ENCODE peak calls at places on chromosomes 12 and 14, in six cellular contexts. F is Daoy, L is AG08396, I is activated T-cell treated with anti-CD3 and anti-CD28 coated beads for 1 hour, H is RWPE2, A is epithelial cell of prostate. D is an unnamed sample.

GRCh38 chr12:40788276-40788675 is 96.0 kb downstream of the CNTN1 start:
- DNase-seq in H (no peak), I (no peak), F (no peak), A (no peak), L (no peak), D (no peak)

GRCh38 chr14:95293474-95293873 is 26.2 kb downstream of the CLMN start:
- DNase-seq in A (no peak), I (no peak), L (no peak), H (peak; percentile 23), F (no peak), D (no peak)

GRCh38 chr14:23141706-23142467 is 22.8 kb upstream of the CEBPE start:
- DNase-seq in H (no peak), F (peak; percentile 67), A (no peak), I (no peak), L (peak; percentile 65), D (peak; percentile 83)

GRCh38 chr12:102816816-102817434 is 100.1 kb downstream of the PAH start:
- DNase-seq in A (no peak), H (no peak), L (peak; percentile 23), I (no peak), F (peak; percentile 15), D (peak; percentile 68)

GRCh38 chr14:91996951-91997371 is 42.9 kb downstream of the TRIP11 start:
- DNase-seq in F (peak; percentile 35), L (peak; percentile 41), A (peak; percentile 68), H (no peak), I (no peak), D (peak; percentile 80)

GRCh38 chr12:86634706-86635410 is 378.7 kb upstream of the MGAT4C start:
- DNase-seq in H (no peak), F (peak; percentile 25), I (no peak), L (no peak), A (peak; percentile 31), D (no peak)

GRCh38 chr14:54189358-54190354 is 207.2 kb upstream of the CDKN3 start:
- DNase-seq in F (peak; percentile 89), I (no peak), H (no peak), A (peak; percentile 80), L (peak; percentile 48), D (peak; percentile 62)

GRCh38 chr14:105737504-105738246 is 211.3 kb downstream of the TMEM121 start:
- DNase-seq in L (no peak), H (peak; percentile 49), F (no peak), I (no peak), A (no peak), D (no peak)

GRCh38 chr14:100341301-100342031 is 18.3 kb downstream of the SLC25A47 start:
- DNase-seq in F (peak; percentile 86), L (peak; percentile 90), H (no peak), A (peak; percentile 31), I (no peak), D (peak; percentile 64)

GRCh38 chr12:29428630-29429029 is 47.7 kb upstream of the ERGIC2 start:
- DNase-seq in F (peak; percentile 13), A (peak; percentile 66), H (no peak), I (no peak), L (peak; percentile 54), D (peak; percentile 23)

GRCh38 chr12:106025129-106025528 is 113.6 kb downstream of the NUAK1 start:
- DNase-seq in F (no peak), H (no peak), A (no peak), I (no peak), L (no peak), D (no peak)

GRCh38 chr14:22885975-22886374 is 3.0 kb downstream of the REM2 start:
- DNase-seq in L (no peak), A (no peak), I (no peak), H (no peak), F (no peak), D (no peak)

GRCh38 chr14:80845877-80846276 is 95.7 kb downstream of the CEP128 start:
- DNase-seq in A (no peak), L (no peak), F (no peak), I (no peak), H (no peak), D (no peak)

GRCh38 chr12:131044136-131044535 is 90.4 kb downstream of the ADGRD1 start:
- DNase-seq in H (peak; percentile 54), L (no peak), A (no peak), F (no peak), I (no peak), D (no peak)

GRCh38 chr14:61120576-61120975 is 139.5 kb downstream of the SLC38A6 start:
- DNase-seq in I (no peak), A (no peak), H (no peak), F (no peak), L (no peak), D (no peak)

GRCh38 chr12:103627189-103627855 is 40.2 kb downstream of the STAB2 start:
- DNase-seq in I (no peak), L (no peak), A (no peak), F (no peak), H (no peak), D (no peak)

GRCh38 chr14:35986219-35986573 is 160.1 kb downstream of the BRMS1L start:
- DNase-seq in F (no peak), A (no peak), L (no peak), I (no peak), H (no peak), D (no peak)

GRCh38 chr14:63224196-63224595 is 20.0 kb downstream of the RHOJ start:
- DNase-seq in I (no peak), L (no peak), F (no peak), H (no peak), A (no peak), D (no peak)

GRCh38 chr12:4490973-4491372 is 45.4 kb upstream of the FGF6 start:
- DNase-seq in A (no peak), L (no peak), F (no peak), H (no peak), I (no peak), D (no peak)

GRCh38 chr12:105212431-105212830 is 23.5 kb downstream of the APPL2 start:
- DNase-seq in I (no peak), L (peak; percentile 26), F (peak; percentile 82), H (no peak), A (no peak), D (peak; percentile 78)

GRCh38 chr12:103392722-103393121 is 103.0 kb downstream of the C12orf42 start:
- DNase-seq in I (no peak), A (no peak), L (no peak), F (no peak), H (no peak), D (no peak)

GRCh38 chr12:106429636-106430035 is 72.1 kb downstream of the POLR3B start:
- DNase-seq in A (no peak), H (no peak), F (no peak), L (no peak), I (no peak), D (no peak)

GRCh38 chr12:106108187-106108816 is 30.5 kb downstream of the NUAK1 start:
- DNase-seq in I (no peak), A (no peak), F (peak; percentile 71), L (no peak), H (no peak), D (peak; percentile 73)

GRCh38 chr14:83923836-83924235 is 1606.1 kb upstream of the FLRT2 start:
- DNase-seq in H (no peak), L (no peak), A (no peak), I (no peak), F (no peak), D (no peak)

GRCh38 chr12:121975029-121975428 is 46.7 kb upstream of the BCL7A start:
- DNase-seq in A (no peak), I (no peak), F (no peak), L (no peak), H (no peak), D (no peak)

GRCh38 chr14:63342381-63342780 is 23.6 kb upstream of the GPHB5 start:
- DNase-seq in I (no peak), F (no peak), A (no peak), L (no peak), H (no peak), D (no peak)

GRCh38 chr14:75200451-75200850 is 24.0 kb upstream of the TMED10 start:
- DNase-seq in F (no peak), A (peak; percentile 83), I (no peak), H (peak; percentile 71), L (no peak), D (no peak)

GRCh38 chr12:53595212-53595611 is 31.0 kb downstream of the ATF7 start:
- DNase-seq in H (no peak), I (no peak), F (no peak), L (no peak), A (no peak), D (no peak)

D was measured in GM03348.